ENCODE peak calls at places on chromosome X, in four cellular contexts. One of them, this sample, is unnamed.

GRCh38 chrX:44306336-44306735 is 37.1 kb downstream of the EFHC2 start:
- DNase-seq in adrenal gland: no peak
- DNase-seq in AG04449: no peak
- DNase-seq in GM23248: no peak
- DNase-seq in this sample: no peak

GRCh38 chrX:134246282-134246681 is 9.3 kb downstream of the CCDC160 start:
- DNase-seq in adrenal gland: peak; percentile 24
- DNase-seq in AG04449: no peak
- DNase-seq in GM23248: no peak
- DNase-seq in this sample: no peak

GRCh38 chrX:41655631-41656030 is 33.1 kb upstream of the GPR34 start:
- DNase-seq in adrenal gland: no peak
- DNase-seq in AG04449: no peak
- DNase-seq in GM23248: peak; percentile 52
- DNase-seq in this sample: no peak

GRCh38 chrX:66751136-66751782 is 112.4 kb upstream of the EDA2R start:
- DNase-seq in adrenal gland: no peak
- DNase-seq in AG04449: no peak
- DNase-seq in GM23248: peak; percentile 10
- DNase-seq in this sample: no peak

GRCh38 chrX:23312136-23312535 is 22.5 kb upstream of the PTCHD1 start:
- DNase-seq in adrenal gland: no peak
- DNase-seq in AG04449: no peak
- DNase-seq in GM23248: no peak
- DNase-seq in this sample: no peak

GRCh38 chrX:9729161-9729885 is 36.3 kb downstream of the GPR143 start:
- DNase-seq in adrenal gland: no peak
- DNase-seq in AG04449: no peak
- DNase-seq in GM23248: peak; percentile 55
- DNase-seq in this sample: no peak

GRCh38 chrX:103773445-103773844 is 3.2 kb upstream of the PLP1 start:
- DNase-seq in adrenal gland: no peak
- DNase-seq in AG04449: no peak
- DNase-seq in GM23248: no peak
- DNase-seq in this sample: no peak

GRCh38 chrX:47748576-47748975 is 88.1 kb upstream of the ZNF81 start:
- DNase-seq in adrenal gland: no peak
- DNase-seq in AG04449: no peak
- DNase-seq in GM23248: peak; percentile 34
- DNase-seq in this sample: peak; percentile 68

GRCh38 chrX:54810532-54810931 is 3.0 kb downstream of the MAGED2 start:
- DNase-seq in adrenal gland: no peak
- DNase-seq in AG04449: no peak
- DNase-seq in GM23248: no peak
- DNase-seq in this sample: no peak
- H3K4me3 ChIP-seq in adrenal gland: no peak overlapping the region
- H3K4me3 ChIP-seq in AG04449: peak overlapping the region; percentile 73
- H3K4me3 ChIP-seq in GM23248: peak overlapping the region; percentile 96
- H3K4me3 ChIP-seq in this sample: no peak overlapping the region

DNA sequence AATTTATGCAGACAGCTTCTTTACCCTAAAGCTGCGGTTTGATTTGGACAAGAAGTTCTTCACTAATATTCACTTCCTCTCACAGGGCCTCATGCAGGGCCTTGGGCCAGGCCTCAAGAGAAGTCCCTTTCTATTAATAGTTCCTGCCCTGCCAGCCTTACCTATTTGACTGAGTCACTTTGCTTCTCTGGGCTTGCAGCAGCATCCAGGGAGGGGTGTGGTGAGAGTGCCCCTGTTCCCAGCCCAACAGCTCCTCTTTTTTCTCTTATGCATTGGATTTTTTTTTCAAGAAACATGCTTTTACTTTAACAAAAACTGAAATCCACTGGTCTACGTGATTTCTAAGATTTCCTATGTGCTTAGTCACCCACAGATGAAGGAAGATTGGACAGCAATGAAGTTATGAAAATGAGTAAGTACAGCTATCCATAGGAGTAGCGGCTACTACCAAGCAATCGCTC is 26.7 kb downstream of the FAM156B start:
- DNase-seq in adrenal gland: peak; percentile 43
- DNase-seq in AG04449: no peak
- DNase-seq in GM23248: peak; percentile 61
- DNase-seq in this sample: peak; percentile 57
- H3K4me3 ChIP-seq in adrenal gland: no peak overlapping the region
- H3K4me3 ChIP-seq in AG04449: no peak overlapping the region
- H3K4me3 ChIP-seq in GM23248: no peak overlapping the region
- H3K4me3 ChIP-seq in this sample: no peak overlapping the region

DNA sequence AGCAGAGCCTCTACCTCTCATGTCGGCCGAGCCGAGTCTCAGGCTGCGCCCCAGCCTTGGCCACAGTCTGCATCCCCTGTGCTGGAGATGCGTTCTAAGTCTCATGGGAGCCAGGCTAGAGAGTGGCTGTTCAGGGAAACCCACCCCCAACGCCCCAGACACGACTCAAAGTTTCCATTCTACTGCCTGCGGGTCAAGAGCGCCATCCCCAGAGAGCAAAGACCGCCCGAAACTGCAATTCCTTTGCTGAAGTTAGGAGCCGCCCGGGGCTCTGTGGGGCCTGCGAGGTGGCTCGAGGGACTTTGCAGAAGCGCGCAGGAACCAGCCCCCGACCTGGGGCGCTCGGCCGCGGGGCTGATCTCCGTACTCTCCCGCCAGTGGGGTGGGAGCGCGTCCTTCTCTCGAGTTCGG is 10.0 kb upstream of the ELF4 start:
- DNase-seq in adrenal gland: no peak
- DNase-seq in AG04449: no peak
- DNase-seq in GM23248: peak; percentile 45
- DNase-seq in this sample: peak; percentile 35
- H3K4me3 ChIP-seq in adrenal gland: no peak overlapping the region
- H3K4me3 ChIP-seq in AG04449: peak overlapping the region; percentile 40
- H3K4me3 ChIP-seq in GM23248: peak overlapping the region; percentile 65
- H3K4me3 ChIP-seq in this sample: peak overlapping the region; percentile 19

DNA sequence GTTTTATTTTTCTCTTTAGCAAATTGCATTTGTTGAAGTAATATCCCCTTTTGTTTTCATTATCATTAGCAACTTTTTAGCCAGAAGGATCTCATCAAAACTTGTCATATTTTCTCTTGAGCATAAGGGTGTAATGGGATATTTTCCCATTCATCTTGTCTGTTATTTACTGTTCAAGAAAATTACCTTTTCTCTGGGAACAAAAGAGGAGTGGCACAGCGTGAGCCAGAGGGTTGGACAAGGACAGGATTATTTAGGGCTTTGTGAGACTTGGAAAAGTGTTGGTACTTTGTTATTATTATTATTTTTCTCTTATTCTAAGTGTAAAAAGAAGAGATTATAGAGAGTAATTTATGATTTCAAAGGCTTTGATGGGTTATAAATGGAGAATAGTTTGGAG is 135.9 kb downstream of the PRKX start:
- DNase-seq in adrenal gland: no peak
- DNase-seq in AG04449: no peak
- DNase-seq in GM23248: no peak
- DNase-seq in this sample: no peak
- H3K4me3 ChIP-seq in adrenal gland: no peak overlapping the region
- H3K4me3 ChIP-seq in AG04449: no peak overlapping the region
- H3K4me3 ChIP-seq in GM23248: no peak overlapping the region
- H3K4me3 ChIP-seq in this sample: no peak overlapping the region

GRCh38 chrX:19886888-19887531 is 390 bp downstream of the SH3KBP1 start:
- DNase-seq in adrenal gland: peak; percentile 7
- DNase-seq in AG04449: no peak
- DNase-seq in GM23248: peak; percentile 60
- DNase-seq in this sample: peak; percentile 21

GRCh38 chrX:19886375-19886774 is 1.0 kb downstream of the SH3KBP1 start:
- DNase-seq in adrenal gland: no peak
- DNase-seq in AG04449: no peak
- DNase-seq in GM23248: no peak
- DNase-seq in this sample: no peak

GRCh38 chrX:19883878-19884277 is 3.5 kb downstream of the SH3KBP1 start:
- DNase-seq in adrenal gland: no peak
- DNase-seq in AG04449: no peak
- DNase-seq in GM23248: no peak
- DNase-seq in this sample: no peak

GRCh38 chrX:19888419-19888879 is 1.0 kb upstream of the SH3KBP1 start:
- DNase-seq in adrenal gland: peak; percentile 44
- DNase-seq in AG04449: no peak
- DNase-seq in GM23248: peak; percentile 80
- DNase-seq in this sample: peak; percentile 53

GRCh38 chrX:19885732-19886131 is 1.7 kb downstream of the SH3KBP1 start:
- DNase-seq in adrenal gland: no peak
- DNase-seq in AG04449: no peak
- DNase-seq in GM23248: no peak
- DNase-seq in this sample: no peak
- H3K4me3 ChIP-seq in adrenal gland: no peak overlapping the region
- H3K4me3 ChIP-seq in AG04449: peak overlapping the region; percentile 63
- H3K4me3 ChIP-seq in GM23248: peak overlapping the region; percentile 77
- H3K4me3 ChIP-seq in this sample: no peak overlapping the region

GRCh38 chrX:21966866-21967265 is 26.4 kb downstream of the SMS start:
- DNase-seq in adrenal gland: no peak
- DNase-seq in AG04449: no peak
- DNase-seq in GM23248: no peak
- DNase-seq in this sample: no peak
- H3K4me3 ChIP-seq in adrenal gland: no peak overlapping the region
- H3K4me3 ChIP-seq in AG04449: no peak overlapping the region
- H3K4me3 ChIP-seq in GM23248: no peak overlapping the region
- H3K4me3 ChIP-seq in this sample: no peak overlapping the region

GRCh38 chrX:40176256-40176978 is 78.7 kb upstream of the BCOR start:
- DNase-seq in adrenal gland: peak; percentile 67
- DNase-seq in AG04449: no peak
- DNase-seq in GM23248: peak; percentile 66
- DNase-seq in this sample: peak; percentile 81

GRCh38 chrX:40179333-40179732 is 81.6 kb upstream of the BCOR start:
- DNase-seq in adrenal gland: no peak
- DNase-seq in AG04449: no peak
- DNase-seq in GM23248: no peak
- DNase-seq in this sample: no peak

GRCh38 chrX:40176979-40177430 is 79.2 kb upstream of the BCOR start:
- DNase-seq in adrenal gland: peak; percentile 72
- DNase-seq in AG04449: no peak
- DNase-seq in GM23248: peak; percentile 45
- DNase-seq in this sample: no peak

GRCh38 chrX:40177942-40178715 is 80.4 kb upstream of the BCOR start:
- DNase-seq in adrenal gland: no peak
- DNase-seq in AG04449: no peak
- DNase-seq in GM23248: no peak
- DNase-seq in this sample: no peak

GRCh38 chrX:40177489-40177888 is 79.7 kb upstream of the BCOR start:
- DNase-seq in adrenal gland: no peak
- DNase-seq in AG04449: no peak
- DNase-seq in GM23248: no peak
- DNase-seq in this sample: no peak
- H3K4me3 ChIP-seq in adrenal gland: no peak overlapping the region
- H3K4me3 ChIP-seq in AG04449: no peak overlapping the region
- H3K4me3 ChIP-seq in GM23248: no peak overlapping the region
- H3K4me3 ChIP-seq in this sample: peak overlapping the region; percentile 44

GRCh38 chrX:46582964-46583363 is 9.4 kb downstream of the CHST7 start:
- DNase-seq in adrenal gland: no peak
- DNase-seq in AG04449: peak; percentile 70
- DNase-seq in GM23248: peak; percentile 87
- DNase-seq in this sample: peak; percentile 81
- H3K4me3 ChIP-seq in adrenal gland: no peak overlapping the region
- H3K4me3 ChIP-seq in AG04449: no peak overlapping the region
- H3K4me3 ChIP-seq in GM23248: peak overlapping the region; percentile 54
- H3K4me3 ChIP-seq in this sample: no peak overlapping the region

DNA sequence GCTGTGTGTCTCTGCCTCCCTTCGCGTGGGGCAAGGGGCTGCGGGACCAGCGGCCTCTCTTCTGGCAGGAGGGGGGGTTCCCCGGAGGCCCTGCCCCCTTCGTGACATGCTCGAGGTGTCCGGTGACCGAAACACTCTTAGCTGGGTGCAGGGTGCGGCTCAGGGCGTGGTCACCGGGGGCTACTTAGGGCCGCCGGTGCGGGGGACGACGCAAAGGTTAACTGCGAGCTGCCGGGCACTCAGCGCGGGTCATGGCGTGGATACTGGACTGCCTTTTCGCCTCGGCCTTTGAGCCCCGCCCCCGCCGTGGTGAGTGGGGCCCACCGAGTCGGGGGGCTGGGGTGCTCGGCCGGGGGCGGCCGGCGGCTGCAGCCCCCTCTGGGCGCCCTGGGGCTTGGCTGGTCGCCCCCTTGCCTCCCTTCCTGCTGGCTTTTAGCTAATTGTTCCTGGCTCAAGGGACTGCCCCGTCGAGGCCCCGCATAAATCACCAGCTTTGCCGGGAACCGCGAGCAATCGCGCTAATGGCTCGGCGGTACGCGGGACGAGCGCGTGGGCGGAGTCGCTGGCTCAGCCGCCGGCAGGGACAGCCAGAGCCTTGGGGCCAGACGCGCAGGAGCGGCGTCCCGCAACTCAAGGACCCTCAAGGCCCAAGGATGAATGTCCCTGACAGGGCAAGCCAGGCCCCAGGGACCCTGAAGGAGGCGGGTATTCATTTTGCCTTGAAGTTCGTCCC is at the start of gene ARHGAP36:
- DNase-seq in adrenal gland: no peak
- DNase-seq in AG04449: no peak
- DNase-seq in GM23248: peak; percentile 5
- DNase-seq in this sample: no peak
- H3K4me3 ChIP-seq in adrenal gland: no peak within 1 kb of the TSS
- H3K4me3 ChIP-seq in AG04449: no peak within 1 kb of the TSS
- H3K4me3 ChIP-seq in GM23248: no peak within 1 kb of the TSS
- H3K4me3 ChIP-seq in this sample: peak within 1 kb of the TSS; percentile 20

GRCh38 chrX:118665204-118665603 is 62.2 kb upstream of the IL13RA1 start:
- DNase-seq in adrenal gland: no peak
- DNase-seq in AG04449: no peak
- DNase-seq in GM23248: no peak
- DNase-seq in this sample: no peak
- H3K4me3 ChIP-seq in adrenal gland: no peak overlapping the region
- H3K4me3 ChIP-seq in AG04449: no peak overlapping the region
- H3K4me3 ChIP-seq in GM23248: no peak overlapping the region
- H3K4me3 ChIP-seq in this sample: no peak overlapping the region

This sample was measured in cardiac muscle cell.